ENCODE peak calls at places on chromosomes 2 and 18, in ten cellular contexts. Y is stomach, B is right cardiac atrium, I is AG04450, W is tibial nerve, P is WERI-Rb-1, L is cardiac muscle cell, G is HL-60, A is GM23338, T is thoracic aorta. S is an unnamed sample.

GRCh38 chr2:197294260-197294659 is 16.3 kb downstream of the ANKRD44 start:
- DNase-seq in G (no peak), I (no peak), Y (no peak), P (no peak), B (no peak), L (no peak), T (no peak), W (no peak), A (no peak), S (peak; percentile 70)

GRCh38 chr2:127579231-127579630 is 43.7 kb downstream of the MYO7B start:
- DNase-seq in Y (no peak), P (no peak), B (no peak), I (no peak), T (no peak), G (no peak), A (no peak), W (no peak), L (no peak), S (no peak)

GRCh38 chr18:60082790-60083189 is 183.0 kb downstream of the PMAIP1 start:
- DNase-seq in T (no peak), G (no peak), I (no peak), W (no peak), B (no peak), P (no peak), A (no peak), L (no peak), Y (no peak), S (peak; percentile 8)

GRCh38 chr2:223854741-223855140 is 17.4 kb upstream of the AP1S3 start:
- DNase-seq in T (no peak), A (no peak), G (no peak), P (no peak), W (no peak), B (no peak), L (no peak), I (no peak), Y (no peak), S (no peak)

GRCh38 chr2:60379684-60380083 is 173.8 kb downstream of the BCL11A start:
- DNase-seq in L (no peak), G (no peak), P (no peak), A (no peak), Y (no peak), T (no peak), W (no peak), B (no peak), I (no peak), S (no peak)

GRCh38 chr2:43508209-43508608 is 87.6 kb downstream of the THADA start:
- DNase-seq in I (no peak), T (no peak), P (no peak), A (no peak), B (no peak), W (no peak), L (no peak), Y (no peak), G (no peak), S (no peak)

GRCh38 chr2:105611328-105611627 is 133.4 kb upstream of the NCK2 start:
- DNase-seq in W (no peak), L (no peak), G (no peak), I (no peak), A (no peak), P (no peak), T (no peak), Y (no peak), B (no peak), S (no peak)

GRCh38 chr2:55168221-55169154 is 63.6 kb downstream of the CLHC1 start:
- DNase-seq in L (peak; percentile 62), P (peak; percentile 59), B (no peak), G (no peak), W (no peak), A (peak; percentile 74), T (no peak), Y (peak; percentile 56), I (no peak), S (peak; percentile 52)

GRCh38 chr18:65035701-65036100 is 715.1 kb upstream of the CDH7 start:
- DNase-seq in G (no peak), I (no peak), Y (no peak), W (no peak), B (no peak), A (no peak), P (no peak), T (no peak), L (no peak), S (no peak)

DNA sequence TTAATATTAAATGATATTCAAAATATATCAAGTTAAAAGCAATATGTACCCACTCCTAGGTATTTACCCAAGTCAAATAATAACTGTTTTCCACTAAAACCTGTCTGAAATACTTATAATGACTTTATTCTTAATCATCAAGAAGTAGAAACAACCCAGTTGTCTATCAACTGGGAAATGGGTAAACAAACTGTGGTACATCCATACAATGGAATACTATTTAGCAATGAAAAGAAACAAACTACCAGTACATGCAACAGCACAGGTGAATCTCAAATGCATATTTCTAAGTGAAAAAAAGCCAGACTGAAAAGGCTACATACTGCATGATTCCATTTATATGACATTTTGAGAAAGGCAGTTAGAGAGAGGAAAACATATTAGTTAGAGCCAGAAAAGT is 559.9 kb downstream of the MBD2 start:
- DNase-seq in B (no peak), W (no peak), Y (no peak), I (no peak), A (no peak), G (no peak), T (no peak), P (no peak), L (no peak), S (no peak)
- H3K4me3 ChIP-seq in B (no peak overlapping the region), W (no peak overlapping the region), Y (no peak overlapping the region), I (no peak overlapping the region), A (no peak overlapping the region), G (no peak overlapping the region), T (no peak overlapping the region), P (no peak overlapping the region), L (no peak overlapping the region), S (no peak overlapping the region)

DNA sequence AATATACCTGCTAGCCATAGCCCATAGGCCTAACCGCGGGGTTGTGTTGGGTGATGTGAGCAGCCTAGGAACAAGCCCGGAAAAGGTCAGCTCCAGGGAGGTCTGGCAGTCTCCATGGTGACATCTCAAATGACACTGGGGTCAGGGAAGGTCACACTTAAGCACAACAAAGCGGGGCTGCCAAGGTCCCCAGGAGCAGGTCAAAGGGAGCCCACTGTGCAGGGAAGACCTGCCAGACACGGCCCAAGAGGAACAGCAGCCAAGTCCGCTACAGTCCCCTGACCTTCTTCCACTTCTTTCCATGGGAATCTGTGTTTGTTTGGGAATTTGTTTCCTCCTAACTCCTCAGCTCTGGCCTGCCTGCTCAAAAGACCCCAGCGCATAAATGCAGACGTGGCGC is 232.1 kb upstream of the COPS8 start:
- DNase-seq in W (no peak), L (peak; percentile 6), P (no peak), T (no peak), A (no peak), B (peak; percentile 70), G (no peak), Y (no peak), I (no peak), S (no peak)
- H3K27me3 ChIP-seq in W (no peaks in the 10 kb centered on the region), L (no peaks in the 10 kb centered on the region), P (no peaks in the 10 kb centered on the region), T (no peaks in the 10 kb centered on the region), A (no peaks in the 10 kb centered on the region), B (no peaks in the 10 kb centered on the region), G (no peaks in the 10 kb centered on the region), Y (no peaks in the 10 kb centered on the region), I (peaks cover 8% of the 10 kb centered on the region), S (no peaks in the 10 kb centered on the region)

DNA sequence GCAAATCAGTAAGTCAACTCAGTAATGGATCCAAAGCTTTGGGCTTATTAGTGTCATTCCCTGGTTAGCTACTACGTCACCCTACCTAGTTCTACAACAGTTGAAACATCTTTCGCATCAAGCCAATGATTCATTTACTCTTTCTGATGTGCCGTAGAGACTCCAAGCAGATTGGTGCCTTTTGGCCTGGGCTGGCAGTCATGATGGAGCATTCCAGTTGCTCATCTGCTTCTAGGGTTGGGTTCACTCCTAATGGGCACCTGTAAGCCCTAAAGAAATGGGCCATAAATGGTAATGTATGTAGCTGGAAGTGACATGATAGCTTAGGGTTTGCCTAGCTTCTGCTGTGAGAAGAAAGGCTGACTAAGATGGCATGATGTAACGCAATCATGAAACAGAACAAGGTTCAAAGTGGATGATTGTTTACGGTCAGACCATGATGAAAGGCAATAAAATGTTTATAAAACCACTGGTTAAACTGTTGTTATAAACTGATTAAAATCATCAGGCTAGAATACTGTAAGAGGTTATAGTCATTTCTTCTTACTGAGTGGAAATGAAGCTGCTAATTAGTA is 20.4 kb upstream of the CCL20 start:
- DNase-seq in P (no peak), G (no peak), L (no peak), T (no peak), I (no peak), Y (no peak), B (no peak), W (no peak), A (no peak), S (no peak)
- H3K4me3 ChIP-seq in P (no peak overlapping the region), G (no peak overlapping the region), L (no peak overlapping the region), T (no peak overlapping the region), I (no peak overlapping the region), Y (no peak overlapping the region), B (no peak overlapping the region), W (no peak overlapping the region), A (no peak overlapping the region), S (no peak overlapping the region)

GRCh38 chr18:74435740-74436139 is 21.4 kb downstream of the DIPK1C start:
- DNase-seq in P (no peak), W (no peak), L (no peak), I (no peak), Y (no peak), A (no peak), T (no peak), B (no peak), G (no peak), S (no peak)

GRCh38 chr18:74445585-74445984 is 11.5 kb downstream of the DIPK1C start:
- DNase-seq in B (no peak), W (no peak), L (no peak), G (no peak), T (no peak), I (no peak), P (no peak), A (no peak), Y (no peak), S (no peak)

GRCh38 chr18:74436158-74436755 is 20.9 kb downstream of the DIPK1C start:
- DNase-seq in A (peak; percentile 10), I (no peak), G (no peak), P (no peak), B (no peak), W (no peak), T (no peak), L (no peak), Y (no peak), S (no peak)

GRCh38 chr18:74444104-74444503 is 13.0 kb downstream of the DIPK1C start:
- DNase-seq in Y (no peak), W (no peak), G (no peak), P (no peak), L (no peak), I (no peak), T (no peak), B (no peak), A (no peak), S (no peak)

DNA sequence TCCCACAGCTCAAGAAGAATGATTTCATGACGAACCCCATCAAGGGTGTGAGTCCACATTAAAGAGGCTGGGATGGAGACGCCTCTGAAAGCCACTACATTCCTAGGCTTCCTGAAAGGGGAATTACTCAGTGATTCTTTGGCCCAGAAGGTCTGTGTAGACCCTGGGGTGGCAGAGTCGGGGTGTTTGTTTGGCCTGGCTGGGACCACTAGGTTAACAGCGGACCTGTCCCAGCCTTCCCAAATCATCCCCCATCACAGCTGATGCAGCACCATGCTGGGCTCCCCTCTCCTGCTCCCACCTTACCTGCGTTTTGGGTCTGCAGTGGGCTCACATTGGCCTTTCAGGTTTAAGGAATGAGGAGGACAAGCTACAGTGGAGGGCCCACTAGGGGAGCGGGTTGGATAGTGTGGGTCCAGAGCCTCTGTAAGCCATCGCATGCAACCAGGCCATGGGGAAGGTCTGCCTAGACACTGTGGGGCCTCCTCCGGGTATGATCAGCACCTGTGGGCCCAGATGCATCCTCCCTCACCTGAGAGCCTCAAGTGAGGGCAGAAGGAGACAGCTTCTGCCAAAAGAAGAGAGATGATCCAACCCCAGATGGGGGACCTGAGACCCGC is 16.2 kb downstream of the DIPK1C start:
- DNase-seq in I (no peak), L (no peak), G (no peak), Y (no peak), B (no peak), W (no peak), P (no peak), A (no peak), T (no peak), S (no peak)
- H3K27me3 ChIP-seq in I (peaks cover 4% of the 10 kb centered on the region), L (no peaks in the 10 kb centered on the region), G (no peaks in the 10 kb centered on the region), Y (no peaks in the 10 kb centered on the region), B (no peaks in the 10 kb centered on the region), W (peaks cover 5% of the 10 kb centered on the region), P (no peaks in the 10 kb centered on the region), A (no peaks in the 10 kb centered on the region), T (no peaks in the 10 kb centered on the region), S (no peaks in the 10 kb centered on the region)

S was measured in MM.1S.